ENCODE peak calls at places on chromosome 12, in six cellular contexts. Y is H9, X is neuronal stem cell, H is IMR-90, K is H1, M is mesenchymal stem cell. W is an unnamed sample.
A peak's percentile ranks its signal among the peaks of the same experiment; 100 is the strongest.

GRCh38 chr12:50042693-50043092 is 14.7 kb upstream of the ASIC1 start:
- DNase-seq in K (no peak), M (no peak), X (no peak), H (no peak), Y (no peak), W (no peak)

GRCh38 chr12:91565246-91565645 is 382.6 kb upstream of the DCN start:
- DNase-seq in H (no peak), M (no peak), K (no peak), X (no peak), Y (no peak), W (no peak)

GRCh38 chr12:28460420-28461130 is 270.3 kb downstream of the CCDC91 start:
- DNase-seq in H (no peak), Y (no peak), M (no peak), K (no peak), X (no peak), W (no peak)

GRCh38 chr12:77925536-77926108 is 94.9 kb downstream of the NAV3 start:
- DNase-seq in M (peak; percentile 94), Y (peak; percentile 90), X (peak; percentile 68), K (peak; percentile 68), H (peak; percentile 92), W (peak; percentile 66)

GRCh38 chr12:93011100-93011499 is 82.0 kb upstream of the EEA1 start:
- DNase-seq in K (no peak), M (no peak), H (no peak), X (no peak), Y (no peak), W (no peak)

GRCh38 chr12:4849024-4849594 is 60.6 kb upstream of the KCNA1 start:
- DNase-seq in H (peak; percentile 48), K (no peak), M (peak; percentile 24), Y (peak; percentile 16), X (no peak), W (no peak)

GRCh38 chr12:124940393-124941169 is 26.1 kb upstream of the UBC start:
- DNase-seq in K (peak; percentile 85), Y (peak; percentile 97), H (peak; percentile 87), X (peak; percentile 74), M (peak; percentile 93), W (peak; percentile 93)

GRCh38 chr12:116370886-116371580 is 93.5 kb upstream of the MED13L start:
- DNase-seq in M (peak; percentile 84), Y (no peak), K (no peak), X (no peak), H (no peak), W (peak; percentile 87)

GRCh38 chr12:110373025-110373876 is 30.3 kb downstream of the ANAPC7 start:
- DNase-seq in M (no peak), X (no peak), H (no peak), Y (no peak), K (no peak), W (no peak)

GRCh38 chr12:108215458-108215857 is 86.4 kb downstream of the WSCD2 start:
- DNase-seq in H (no peak), X (no peak), M (no peak), K (no peak), Y (no peak), W (no peak)

GRCh38 chr12:110079477-110080400 is 31.4 kb upstream of the C12orf76 start:
- DNase-seq in Y (no peak), H (peak; percentile 39), M (peak; percentile 93), K (no peak), X (no peak), W (peak; percentile 42)

GRCh38 chr12:6777386-6777785 is 5.1 kb downstream of the LAG3 start:
- DNase-seq in K (no peak), M (no peak), Y (no peak), X (no peak), H (no peak), W (no peak)

GRCh38 chr12:51351913-51352532 is 5.5 kb upstream of the CELA1 start:
- DNase-seq in K (peak; percentile 59), Y (peak; percentile 91), H (peak; percentile 66), X (peak; percentile 75), M (peak; percentile 55), W (peak; percentile 91)

GRCh38 chr12:81859521-81859920 is 100.4 kb upstream of the PPFIA2 start:
- DNase-seq in K (no peak), M (no peak), X (no peak), H (no peak), Y (no peak), W (no peak)

GRCh38 chr12:93060666-93061413 is 131.7 kb upstream of the EEA1 start:
- DNase-seq in M (peak; percentile 69), Y (no peak), X (no peak), K (no peak), H (peak; percentile 57), W (no peak)

GRCh38 chr12:21933656-21934055 is 7.6 kb downstream of the ABCC9 start:
- DNase-seq in K (no peak), Y (no peak), H (no peak), M (no peak), X (no peak), W (no peak)

GRCh38 chr12:47985596-47986265 is 18.5 kb downstream of the COL2A1 start:
- DNase-seq in K (no peak), Y (no peak), H (no peak), X (no peak), M (no peak), W (no peak)

GRCh38 chr12:15193927-15194326 is 27.3 kb downstream of the RERG start:
- DNase-seq in K (no peak), Y (no peak), H (no peak), M (peak; percentile 18), X (no peak), W (no peak)

GRCh38 chr12:58557156-58557555 is 363.1 kb downstream of the LRIG3 start:
- DNase-seq in X (no peak), K (no peak), H (peak; percentile 83), M (peak; percentile 88), Y (no peak), W (no peak)

GRCh38 chr12:52945389-52946232 is 3.3 kb upstream of the KRT18 start:
- DNase-seq in K (peak; percentile 53), Y (peak; percentile 96), H (peak; percentile 62), M (peak; percentile 77), X (no peak), W (peak; percentile 97)

GRCh38 chr12:52946334-52946733 is 2.6 kb upstream of the KRT18 start:
- DNase-seq in M (peak; percentile 46), K (no peak), H (no peak), X (no peak), Y (no peak), W (peak; percentile 55)

GRCh38 chr12:52942914-52943207 is 6.1 kb upstream of the KRT18 start:
- DNase-seq in M (no peak), K (no peak), X (no peak), Y (no peak), H (no peak), W (no peak)

GRCh38 chr12:52944683-52945388 is 4.1 kb upstream of the KRT18 start:
- DNase-seq in K (no peak), Y (no peak), X (no peak), H (no peak), M (no peak), W (no peak)

DNA sequence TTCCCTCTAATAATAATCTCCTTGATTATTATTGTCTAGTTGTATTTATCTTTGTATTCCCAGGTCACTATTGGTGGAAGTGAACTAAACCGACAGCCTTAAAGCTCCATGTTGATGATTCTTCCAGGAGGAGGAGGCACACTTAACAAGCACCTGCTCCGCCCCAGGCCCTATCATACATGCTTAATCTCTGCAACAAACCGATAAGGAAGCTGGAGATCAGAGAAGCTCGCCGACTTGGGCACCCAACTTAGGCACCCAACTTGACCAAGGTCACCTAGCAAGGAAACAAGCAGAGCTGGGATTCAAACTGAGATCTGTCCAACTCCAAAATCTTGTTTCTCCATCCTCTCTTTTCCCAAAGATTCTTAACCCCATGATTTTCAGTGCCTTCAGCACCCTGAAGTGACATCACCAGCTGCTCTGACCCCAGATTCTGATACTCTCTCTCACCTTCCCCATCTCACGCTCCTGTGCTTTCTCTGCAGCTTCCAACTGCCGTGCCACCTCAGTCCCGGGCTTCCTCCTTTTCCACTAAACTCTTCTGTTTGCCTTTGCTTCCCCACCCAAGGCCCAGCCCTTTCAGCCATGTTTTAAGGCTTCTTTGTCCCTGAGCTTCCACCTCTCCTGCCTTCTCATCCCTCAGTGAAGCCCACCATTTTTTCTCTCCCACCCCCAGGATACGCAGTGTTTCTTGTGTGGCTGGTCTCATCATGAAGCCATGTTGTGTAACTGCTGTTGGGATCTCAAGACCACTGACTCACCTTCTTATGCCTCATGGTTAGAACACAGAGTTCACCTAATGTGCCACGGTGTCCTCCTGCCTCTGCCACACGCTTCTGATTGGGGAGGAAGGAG is 6.6 kb upstream of the KRT18 start:
- DNase-seq in K (no peak), X (no peak), H (peak; percentile 45), M (no peak), Y (no peak), W (no peak)
- H2BK5ac ChIP-seq in K (peak overlapping the region; percentile 38), X (no peak overlapping the region), H (no peak overlapping the region), M (no peak overlapping the region), Y (no peak overlapping the region), W (peak overlapping the region; percentile 59)

GRCh38 chr12:12609692-12610091 is 2.0 kb upstream of the CREBL2 start:
- DNase-seq in K (no peak), X (no peak), M (no peak), H (no peak), Y (no peak), W (no peak)

GRCh38 chr12:12610711-12611110 is 965 bp upstream of the CREBL2 start:
- DNase-seq in K (no peak), X (no peak), M (no peak), Y (no peak), H (no peak), W (no peak)

GRCh38 chr12:12604790-12605189 is 6.9 kb upstream of the CREBL2 start:
- DNase-seq in K (no peak), M (no peak), H (no peak), X (no peak), Y (no peak), W (no peak)

GRCh38 chr12:12608557-12608957 is 3.1 kb upstream of the CREBL2 start:
- DNase-seq in Y (no peak), H (peak; percentile 17), K (no peak), X (no peak), M (no peak), W (peak; percentile 10)

GRCh38 chr12:12606793-12607589 is 4.7 kb upstream of the CREBL2 start:
- DNase-seq in X (no peak), M (peak; percentile 13), K (no peak), Y (no peak), H (peak; percentile 65), W (no peak)
- H2AFZ ChIP-seq in X (peak overlapping the region; percentile 71), M (no peak overlapping the region), K (peak overlapping the region; percentile 60), Y (peak overlapping the region; percentile 68), H (no peak overlapping the region), W (no peak overlapping the region)

GRCh38 chr12:123395236-123395635 is 11.3 kb downstream of the KMT5A start:
- DNase-seq in K (no peak), X (no peak), H (no peak), Y (no peak), M (no peak), W (no peak)
- H2BK5ac ChIP-seq in K (no peak overlapping the region), X (no peak overlapping the region), H (no peak overlapping the region), Y (no peak overlapping the region), M (no peak overlapping the region), W (no peak overlapping the region)

GRCh38 chr12:43858991-43859390 is 23.1 kb downstream of the TMEM117 start:
- DNase-seq in K (no peak), M (no peak), H (no peak), Y (no peak), X (no peak), W (no peak)

GRCh38 chr12:43858096-43858495 is 22.2 kb downstream of the TMEM117 start:
- DNase-seq in Y (no peak), H (no peak), K (no peak), X (no peak), M (no peak), W (no peak)

GRCh38 chr12:43861847-43862150 is 25.9 kb downstream of the TMEM117 start:
- DNase-seq in M (no peak), X (no peak), Y (no peak), H (no peak), K (no peak), W (no peak)

GRCh38 chr12:43863770-43864366 is 28.0 kb downstream of the TMEM117 start:
- DNase-seq in H (no peak), Y (no peak), K (no peak), M (no peak), X (no peak), W (no peak)

GRCh38 chr12:43861015-43861846 is 25.4 kb downstream of the TMEM117 start:
- DNase-seq in K (no peak), Y (no peak), M (peak; percentile 14), H (peak; percentile 49), X (no peak), W (peak; percentile 34)
- H2AFZ ChIP-seq in K (no peak overlapping the region), Y (no peak overlapping the region), M (no peak overlapping the region), H (peak overlapping the region; percentile 9), X (no peak overlapping the region), W (no peak overlapping the region)

W was measured in trophoblast cell.